ENCODE peak calls at places on chromosomes 6 and 20, in eight cellular contexts. A is transverse colon, U is GM23338, L is Panc1, V is breast epithelium, N is GM12891, G is SK-N-SH, D is stomach. Q is an unnamed sample.

GRCh38 chr6:158002951-158003853 is 21.5 kb downstream of the SYNJ2 start:
- DNase-seq in D (no peak), N (no peak), U (no peak), A (peak; percentile 38), G (no peak), L (no peak), V (peak; percentile 77), Q (peak; percentile 48)

GRCh38 chr20:5844063-5844681 is 94.0 kb downstream of the SHLD1 start:
- DNase-seq in G (no peak), V (no peak), N (peak; percentile 44), L (peak; percentile 48), U (no peak), D (no peak), A (no peak), Q (no peak)

GRCh38 chr6:44084231-44085014 is 42.8 kb downstream of the MRPL14 start:
- DNase-seq in A (no peak), D (no peak), N (no peak), L (no peak), U (no peak), G (no peak), V (no peak), Q (no peak)

GRCh38 chr20:5549200-5549599 is 201.0 kb upstream of the SHLD1 start:
- DNase-seq in N (no peak), L (no peak), U (no peak), G (no peak), A (no peak), D (no peak), V (no peak), Q (no peak)

GRCh38 chr20:38730167-38730988 is 6.1 kb downstream of the SLC32A1 start:
- DNase-seq in D (no peak), U (peak; percentile 28), A (peak; percentile 25), N (peak; percentile 22), V (no peak), G (no peak), L (no peak), Q (no peak)

GRCh38 chr6:76771076-76771634 is 692.1 kb downstream of the HTR1B start:
- DNase-seq in G (no peak), A (no peak), U (no peak), L (no peak), D (peak; percentile 34), V (peak; percentile 24), N (no peak), Q (no peak)

GRCh38 chr20:51346686-51347485 is 195.6 kb downstream of the NFATC2 start:
- DNase-seq in L (no peak), G (no peak), A (no peak), D (no peak), N (no peak), V (no peak), U (no peak), Q (no peak)

GRCh38 chr6:170269151-170269872 is 21.6 kb downstream of the DLL1 start:
- DNase-seq in A (peak; percentile 61), V (no peak), L (no peak), U (no peak), G (no peak), D (no peak), N (no peak), Q (no peak)

GRCh38 chr6:7726416-7727149 is 684 bp downstream of the BMP6 start:
- DNase-seq in A (no peak), L (no peak), V (no peak), D (no peak), G (peak; percentile 57), U (peak; percentile 65), N (peak; percentile 37), Q (peak; percentile 82)

GRCh38 chr6:168124921-168125320 is 45.9 kb upstream of the FRMD1 start:
- DNase-seq in V (peak; percentile 5), N (no peak), L (no peak), U (no peak), D (no peak), G (no peak), A (no peak), Q (peak; percentile 50)

GRCh38 chr20:717817-718216 is 42.2 kb upstream of the SCRT2 start:
- DNase-seq in A (no peak), N (no peak), G (no peak), D (no peak), L (no peak), U (no peak), V (no peak), Q (peak; percentile 17)

DNA sequence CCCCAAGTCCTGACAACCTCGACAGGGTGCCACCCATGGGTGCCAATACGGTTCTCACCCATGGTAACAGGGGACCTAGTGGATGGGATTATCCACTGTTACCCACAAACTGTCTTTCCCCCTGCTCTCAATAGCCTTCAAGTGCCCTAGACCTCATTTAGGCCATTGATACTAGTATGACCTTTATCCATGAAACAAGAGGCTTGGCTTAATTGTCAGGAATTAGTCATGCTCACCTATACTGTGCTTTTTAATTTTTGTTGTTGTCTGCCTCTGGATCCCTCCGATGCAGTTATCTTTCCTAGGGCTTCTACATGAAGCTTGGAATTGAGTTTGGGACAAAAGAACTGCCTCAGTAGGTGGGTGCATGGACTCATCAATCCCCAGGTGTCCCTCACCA is 11.8 kb upstream of the IL22RA2 start:
- DNase-seq in G (no peak), N (no peak), L (no peak), U (no peak), D (no peak), A (no peak), V (no peak), Q (no peak)
- TF ChIP-seq POLR2AphosphoS5 in G (no peak), N (no peak), L (no peak), U (no peak), D (no peak), A (no peak), V (no peak), Q (no peak)

GRCh38 chr6:140794544-140794943 is 1338.2 kb upstream of the GJE1 start:
- DNase-seq in V (no peak), L (no peak), D (no peak), U (no peak), A (no peak), G (no peak), N (no peak), Q (no peak)
- TF ChIP-seq POLR2AphosphoS5 in V (no peak), L (no peak), D (no peak), U (no peak), A (no peak), G (no peak), N (no peak), Q (no peak)

GRCh38 chr6:39812853-39813533 is 20.8 kb downstream of the DAAM2 start:
- DNase-seq in A (no peak), V (peak; percentile 47), D (no peak), N (peak; percentile 25), U (no peak), G (no peak), L (no peak), Q (no peak)
- TF ChIP-seq POLR2AphosphoS5 in A (peak; percentile 35), V (no peak), D (peak; percentile 44), N (no peak), U (no peak), G (no peak), L (no peak), Q (no peak)

GRCh38 chr6:63449714-63450113 is 122.6 kb upstream of the LOC128125822 start:
- DNase-seq in U (no peak), L (no peak), G (no peak), D (no peak), A (no peak), N (no peak), V (no peak), Q (no peak)
- TF ChIP-seq POLR2AphosphoS5 in U (no peak), L (no peak), G (no peak), D (no peak), A (no peak), N (no peak), V (no peak), Q (no peak)

DNA sequence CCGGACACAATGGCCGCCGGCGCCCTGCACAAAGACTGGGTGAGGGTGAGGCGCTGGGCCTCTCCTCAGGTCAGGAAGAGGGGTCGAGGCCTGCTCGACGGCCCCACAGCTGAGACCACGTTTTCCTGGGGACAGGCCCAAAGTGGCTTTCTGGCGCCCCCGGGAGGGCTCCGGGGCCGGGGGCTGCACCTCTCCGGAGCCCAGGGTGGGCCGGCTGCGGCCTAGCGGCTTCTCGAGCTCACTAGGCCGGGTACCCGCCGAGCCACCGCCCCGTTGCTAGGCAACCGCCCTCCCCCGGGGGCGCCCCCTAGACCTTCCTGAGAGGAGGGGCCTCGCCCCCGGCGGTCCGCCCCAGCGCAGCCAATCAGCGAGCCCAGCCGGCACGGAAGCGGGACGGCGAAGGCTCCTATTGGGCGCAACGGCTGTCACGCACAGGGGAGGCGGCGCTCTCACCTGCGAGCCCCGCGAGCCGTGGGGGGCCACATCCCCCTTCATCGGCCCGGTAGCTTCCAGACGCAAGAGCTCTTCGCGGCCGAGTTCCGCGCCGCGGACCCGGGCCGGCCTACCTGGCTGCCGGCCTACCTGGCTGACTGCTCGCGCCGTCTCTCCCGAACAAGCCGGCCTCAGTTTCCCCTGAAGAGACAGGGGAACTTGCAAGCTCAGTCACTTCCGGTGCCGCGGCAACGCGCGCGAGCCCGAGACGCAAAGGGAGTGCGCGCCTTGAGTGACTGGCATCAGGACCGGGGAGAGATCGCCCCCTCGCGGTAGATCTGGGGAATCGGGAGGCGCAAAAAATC is 812 bp upstream of the BCL2L1 start:
- DNase-seq in N (peak; percentile 98), D (peak; percentile 97), G (peak; percentile 99), V (peak; percentile 97), A (peak; percentile 97), U (peak; percentile 100), L (peak; percentile 99), Q (peak; percentile 100)
- TF ChIP-seq POLR2AphosphoS5 in N (no peak), D (peak; percentile 81), G (no peak), V (peak; percentile 89), A (peak; percentile 62), U (no peak), L (peak; percentile 64), Q (peak; percentile 85)

GRCh38 chr6:83466328-83466727 is 35.5 kb upstream of the ME1 start:
- DNase-seq in L (no peak), G (no peak), A (no peak), V (no peak), N (no peak), D (no peak), U (no peak), Q (no peak)

GRCh38 chr6:83463886-83464285 is 33.0 kb upstream of the ME1 start:
- DNase-seq in L (no peak), G (no peak), U (no peak), D (no peak), N (no peak), V (no peak), A (no peak), Q (no peak)

GRCh38 chr6:83470587-83470986 is 39.7 kb upstream of the ME1 start:
- DNase-seq in V (no peak), A (no peak), G (no peak), U (no peak), N (no peak), L (no peak), D (no peak), Q (no peak)

GRCh38 chr6:83464741-83465140 is 33.9 kb upstream of the ME1 start:
- DNase-seq in U (no peak), N (no peak), L (peak; percentile 12), G (no peak), D (no peak), V (no peak), A (peak; percentile 16), Q (no peak)

DNA sequence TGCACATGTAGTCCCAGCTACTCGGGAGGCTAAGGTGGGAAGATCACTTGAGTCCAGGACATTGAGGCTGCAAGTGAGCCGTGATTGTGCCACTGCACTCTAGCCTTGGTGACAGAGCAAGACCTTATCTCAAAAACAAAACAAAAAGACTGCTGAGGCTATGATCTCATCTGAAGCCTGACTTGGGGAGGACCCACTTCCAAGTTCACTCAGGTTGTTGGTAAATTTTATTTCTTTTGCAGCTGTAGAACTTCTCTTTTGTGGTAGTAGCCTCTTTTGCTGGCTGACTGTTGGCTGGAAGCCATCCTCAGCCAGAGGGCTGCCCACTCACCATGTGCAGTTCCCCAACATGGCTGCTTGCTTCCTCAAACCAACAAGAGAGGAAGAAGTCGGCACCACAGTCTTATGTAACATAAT is 36.8 kb upstream of the ME1 start:
- DNase-seq in G (no peak), D (no peak), A (peak; percentile 30), N (no peak), U (no peak), V (peak; percentile 22), L (no peak), Q (no peak)
- TF ChIP-seq POLR2AphosphoS5 in G (no peak), D (no peak), A (no peak), N (no peak), U (no peak), V (no peak), L (no peak), Q (peak; percentile 24)